ENCODE peak calls at places on chromosomes 5 and 9, in seven cellular contexts. W is pancreas, E is astrocyte, J is A549, O is heart left ventricle, Q is stomach, D is psoas muscle. Z is an unnamed sample.

GRCh38 chr9:124187311-124187710 is 70.4 kb upstream of the NEK6 start:
- DNase-seq in W (no peak), E (no peak), J (no peak), O (no peak), Q (no peak), D (no peak), Z (no peak)

GRCh38 chr9:115008536-115008935 is 78.1 kb upstream of the TNFSF8 start:
- DNase-seq in W (no peak), E (peak), J (peak), O (no peak), Q (no peak), D (no peak), Z (peak)

GRCh38 chr9:93130861-93131481 is 3.1 kb downstream of the NINJ1 start:
- DNase-seq in W (peak), E (no peak), J (no peak), O (peak), Q (no peak), D (peak), Z (no peak)

GRCh38 chr5:132480546-132481242 is 9.9 kb downstream of the IRF1 start:
- DNase-seq in W (no peak), E (no peak), J (no peak), O (peak), Q (no peak), D (no peak), Z (no peak)

GRCh38 chr9:17580119-17580518 is 1.3 kb downstream of the SH3GL2 start:
- DNase-seq in W (no peak), E (no peak), J (no peak), O (no peak), Q (no peak), D (no peak), Z (no peak)

GRCh38 chr9:89234636-89235035 is 56.0 kb upstream of the SHC3 start:
- DNase-seq in W (no peak), E (peak), J (peak), O (no peak), Q (no peak), D (no peak), Z (peak)

GRCh38 chr5:41924872-41925554 is at the start of gene FBXO4:
- DNase-seq in W (peak), E (peak), J (peak), O (peak), Q (peak), D (peak), Z (peak)

GRCh38 chr5:148569948-148570347 is 84.4 kb downstream of the HTR4 start:
- DNase-seq in W (no peak), E (no peak), J (no peak), O (no peak), Q (peak), D (no peak), Z (no peak)

GRCh38 chr9:131744171-131744714 is 4.4 kb upstream of the RAPGEF1 start:
- DNase-seq in W (peak), E (peak), J (no peak), O (no peak), Q (peak), D (no peak), Z (peak)

DNA sequence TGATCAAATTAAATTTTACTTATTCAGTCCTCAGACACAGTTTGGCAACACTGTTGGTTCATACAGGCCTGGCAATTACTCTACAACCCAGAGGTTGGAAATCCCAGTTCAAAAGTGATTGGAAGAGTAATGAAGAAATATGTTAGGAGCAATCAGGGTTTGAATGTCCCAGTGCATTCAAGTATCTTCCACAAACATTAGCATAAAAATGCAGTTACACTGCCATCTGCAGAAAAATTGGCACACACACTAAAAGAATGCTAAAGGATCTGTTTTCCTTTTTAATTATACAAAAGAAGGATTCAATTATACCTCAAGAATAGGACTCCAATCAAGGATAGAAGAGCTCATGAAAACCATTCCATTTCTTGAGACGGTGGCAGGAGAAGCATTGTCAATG is 130.2 kb downstream of the DNAH5 start:
- DNase-seq in W (no peak), E (no peak), J (no peak), O (no peak), Q (no peak), D (no peak), Z (no peak)
- TF ChIP-seq CTCF in W (no peak), E (no peak), J (no peak), O (no peak), Q (no peak), D (no peak), Z (no peak)

DNA sequence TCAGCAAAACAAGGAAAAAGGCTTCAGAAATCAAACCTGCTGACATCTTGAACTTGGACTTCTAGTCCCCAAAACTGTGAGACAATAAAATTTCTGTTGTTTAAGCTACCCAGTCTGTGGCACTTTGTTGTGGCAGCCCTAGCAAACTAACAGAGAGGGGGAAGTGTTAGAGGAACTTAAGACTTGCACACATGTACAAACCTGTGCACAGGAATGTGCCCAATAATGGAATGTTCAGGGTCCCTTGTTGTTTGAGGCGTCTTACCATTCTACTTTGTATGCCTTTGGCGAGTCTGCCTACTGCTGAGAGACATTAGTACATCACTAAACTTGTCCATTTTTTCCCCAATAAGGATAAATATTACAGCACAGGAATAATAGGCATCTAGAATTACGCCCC is 160.3 kb downstream of the WDR70 start:
- DNase-seq in W (no peak), E (no peak), J (no peak), O (no peak), Q (no peak), D (no peak), Z (no peak)
- TF ChIP-seq CTCF in W (no peak), E (no peak), J (no peak), O (no peak), Q (no peak), D (no peak), Z (no peak)

GRCh38 chr9:137772281-137772873 is 105.2 kb upstream of the CACNA1B start:
- DNase-seq in W (no peak), E (no peak), J (no peak), O (no peak), Q (no peak), D (no peak), Z (no peak)
- TF ChIP-seq CTCF in W (no peak), E (no peak), J (peak), O (no peak), Q (no peak), D (peak), Z (no peak)

DNA sequence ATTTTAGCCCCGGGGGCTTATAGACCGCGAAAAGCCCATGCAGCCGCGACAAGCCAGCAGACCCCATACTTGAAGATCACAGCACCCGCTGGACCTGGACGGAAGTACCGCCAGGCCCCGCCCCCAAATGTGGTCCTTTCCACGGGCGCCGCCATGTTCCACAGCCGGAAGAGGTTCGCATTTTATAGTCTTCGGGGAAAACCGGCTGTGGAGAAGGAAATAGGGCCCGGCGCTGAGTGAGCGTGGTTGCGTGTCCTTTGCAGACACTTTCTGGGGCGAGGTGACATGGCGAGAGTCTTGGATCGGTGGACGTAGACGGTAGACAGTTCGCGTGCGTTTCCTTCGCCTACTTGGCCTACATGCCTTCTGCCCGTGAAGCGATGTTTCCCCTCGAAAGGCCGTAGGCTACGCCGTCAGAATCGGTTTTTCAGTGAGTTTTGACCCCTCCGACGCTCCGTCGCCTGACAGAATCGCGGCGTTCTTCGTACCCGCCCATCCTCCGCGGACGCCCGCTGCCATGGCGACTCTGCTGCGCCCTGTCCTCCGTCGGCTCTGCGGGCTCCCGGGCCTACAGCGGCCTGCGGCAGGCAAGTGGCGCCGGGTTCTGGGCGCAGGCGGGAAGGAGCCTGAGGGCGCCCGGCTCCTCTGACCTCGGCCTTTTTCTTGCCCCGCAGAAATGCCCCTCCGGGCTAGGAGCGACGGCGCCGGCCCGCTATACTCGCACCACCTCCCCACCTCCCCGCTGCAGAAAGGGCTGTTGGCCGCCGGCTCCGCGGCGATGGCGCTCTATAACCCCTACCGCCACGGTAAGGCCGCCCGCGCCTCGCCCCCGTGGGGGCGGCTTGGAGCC is at the start of the genes COQ4 and TRUB2:
- DNase-seq in W (peak), E (peak), J (peak), O (peak), Q (peak), D (peak), Z (peak)
- TF ChIP-seq CTCF in W (no peak), E (no peak), J (no peak), O (no peak), Q (no peak), D (no peak), Z (no peak)

GRCh38 chr5:107365355-107366109 is 305.2 kb downstream of the EFNA5 start:
- DNase-seq in W (no peak), E (peak), J (no peak), O (no peak), Q (no peak), D (no peak), Z (no peak)

GRCh38 chr5:107364443-107365096 is 306.2 kb downstream of the EFNA5 start:
- DNase-seq in W (no peak), E (no peak), J (no peak), O (no peak), Q (no peak), D (no peak), Z (no peak)

GRCh38 chr5:107359033-107359915 is 311.5 kb downstream of the EFNA5 start:
- DNase-seq in W (no peak), E (peak), J (no peak), O (no peak), Q (no peak), D (no peak), Z (no peak)

GRCh38 chr5:107361945-107362344 is 308.8 kb downstream of the EFNA5 start:
- DNase-seq in W (no peak), E (no peak), J (no peak), O (no peak), Q (no peak), D (no peak), Z (peak)

DNA sequence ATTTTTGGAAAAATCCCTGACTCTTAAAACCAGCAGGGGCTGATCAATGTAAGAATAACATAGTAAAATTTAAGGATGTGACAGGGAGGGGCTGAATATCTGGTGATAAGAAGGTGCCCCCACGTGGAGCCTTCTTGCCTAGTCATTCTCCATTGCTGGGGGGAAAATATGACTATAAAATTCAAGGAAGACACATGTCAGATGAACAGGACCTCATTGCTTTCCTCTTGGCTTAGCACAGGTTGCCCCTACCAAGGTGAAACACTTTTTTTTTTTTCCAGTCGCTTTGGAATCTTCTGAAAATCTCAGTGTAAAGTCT is 310.9 kb downstream of the EFNA5 start:
- DNase-seq in W (no peak), E (no peak), J (no peak), O (no peak), Q (no peak), D (no peak), Z (peak)
- TF ChIP-seq CTCF in W (no peak), E (no peak), J (peak), O (no peak), Q (no peak), D (no peak), Z (no peak)

GRCh38 chr9:120107138-120107537 is 472.8 kb downstream of the CDK5RAP2 start:
- DNase-seq in W (no peak), E (no peak), J (no peak), O (no peak), Q (no peak), D (no peak), Z (no peak)

GRCh38 chr9:120110520-120110919 is 469.4 kb downstream of the CDK5RAP2 start:
- DNase-seq in W (no peak), E (no peak), J (no peak), O (no peak), Q (no peak), D (no peak), Z (no peak)

GRCh38 chr9:120104771-120105170 is 475.2 kb downstream of the CDK5RAP2 start:
- DNase-seq in W (no peak), E (no peak), J (no peak), O (no peak), Q (no peak), D (no peak), Z (no peak)

GRCh38 chr9:120109242-120109641 is 470.7 kb downstream of the CDK5RAP2 start:
- DNase-seq in W (no peak), E (no peak), J (peak), O (no peak), Q (no peak), D (no peak), Z (peak)
- TF ChIP-seq CTCF in W (no peak), E (no peak), J (no peak), O (no peak), Q (no peak), D (no peak), Z (no peak)

GRCh38 chr5:134142088-134142487 is 27.6 kb downstream of the TCF7 start:
- DNase-seq in W (no peak), E (no peak), J (no peak), O (no peak), Q (peak), D (no peak), Z (no peak)

GRCh38 chr5:134139891-134140469 is 25.5 kb downstream of the TCF7 start:
- DNase-seq in W (no peak), E (no peak), J (no peak), O (no peak), Q (peak), D (peak), Z (no peak)

GRCh38 chr5:134140530-134141201 is 26.2 kb downstream of the TCF7 start:
- DNase-seq in W (peak), E (peak), J (peak), O (no peak), Q (peak), D (peak), Z (peak)

GRCh38 chr5:134142806-134143205 is 28.3 kb downstream of the TCF7 start:
- DNase-seq in W (no peak), E (no peak), J (no peak), O (no peak), Q (peak), D (no peak), Z (no peak)

DNA sequence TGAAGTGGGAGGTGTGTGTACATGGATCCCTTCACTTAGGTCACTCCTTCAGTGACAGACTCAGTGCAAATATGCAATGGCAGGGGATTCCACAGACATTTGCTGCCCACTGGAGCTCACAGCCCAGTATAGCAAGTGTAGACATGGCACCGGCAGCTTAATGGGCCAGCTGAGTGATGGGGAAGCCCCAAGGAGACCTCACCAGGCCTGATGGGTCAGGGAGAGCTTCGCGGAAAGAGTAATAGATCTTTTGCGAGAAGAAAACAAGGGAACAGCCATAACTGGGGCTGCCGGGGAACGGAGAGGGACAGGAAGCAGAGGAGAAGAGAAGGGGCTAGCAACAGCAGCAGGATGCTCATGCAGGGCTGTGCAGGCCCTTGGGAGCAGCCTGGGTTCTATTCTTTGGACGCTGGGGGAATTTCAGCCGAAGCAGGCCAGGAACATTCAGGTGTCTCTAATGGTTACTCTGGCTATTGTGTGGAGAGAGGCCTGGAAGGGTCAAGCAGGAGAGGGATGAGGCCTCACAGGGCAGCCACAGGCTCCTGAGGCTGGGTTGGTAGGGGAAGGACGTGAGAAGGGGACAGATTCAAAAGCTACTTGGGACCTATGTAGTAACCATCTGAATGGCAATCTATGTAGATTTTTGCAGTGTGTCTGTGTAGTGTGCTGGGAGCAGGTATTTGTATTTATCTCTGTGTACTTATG is 27.0 kb downstream of the TCF7 start:
- DNase-seq in W (no peak), E (no peak), J (no peak), O (no peak), Q (peak), D (peak), Z (no peak)
- TF ChIP-seq CTCF in W (no peak), E (no peak), J (no peak), O (no peak), Q (no peak), D (no peak), Z (no peak)

GRCh38 chr5:100469780-100470179 is 65.4 kb upstream of the FAM174A start:
- DNase-seq in W (no peak), E (no peak), J (no peak), O (no peak), Q (no peak), D (no peak), Z (no peak)
- TF ChIP-seq CTCF in W (no peak), E (no peak), J (no peak), O (no peak), Q (no peak), D (no peak), Z (no peak)

DNA sequence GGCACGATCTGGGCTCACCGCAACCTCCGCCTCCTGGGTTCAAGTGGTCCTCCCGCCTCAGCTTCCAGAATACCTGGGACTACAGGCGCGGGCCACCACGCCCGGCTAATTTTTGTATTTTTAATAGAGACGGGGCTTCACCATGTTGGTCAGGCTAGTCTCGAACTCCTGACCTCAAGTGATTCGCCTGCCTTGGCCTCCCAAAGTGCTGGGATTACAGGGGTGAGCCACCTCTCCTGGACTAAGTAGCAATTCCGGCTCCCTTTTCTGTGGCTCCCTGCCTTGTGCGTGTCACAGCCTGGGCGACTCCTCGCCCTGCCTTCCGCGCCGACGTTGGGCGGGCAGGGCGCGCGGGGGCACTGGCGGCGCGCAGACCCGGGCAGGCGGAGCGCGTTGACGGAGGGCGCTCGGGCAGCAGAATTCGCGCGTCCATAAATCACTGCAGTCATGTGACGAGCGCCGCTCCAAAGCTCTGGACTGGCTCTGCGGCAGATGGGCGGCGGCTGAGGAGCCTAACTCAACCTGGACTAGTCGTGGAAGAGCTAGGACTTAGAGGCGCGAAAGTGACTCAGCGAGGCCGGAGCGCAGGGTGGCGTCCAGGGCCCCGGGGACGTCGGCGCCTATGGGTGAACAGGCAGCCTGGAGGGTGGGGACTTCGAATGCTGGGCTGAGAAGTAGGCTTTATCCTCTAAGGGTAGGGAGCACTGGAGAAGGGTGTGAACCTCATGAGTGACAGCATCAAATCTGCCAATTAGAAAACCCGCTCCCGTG is 1.4 kb upstream of the CIZ1 start:
- DNase-seq in W (peak), E (peak), J (peak), O (peak), Q (peak), D (peak), Z (peak)
- TF ChIP-seq CTCF in W (no peak), E (no peak), J (peak), O (peak), Q (no peak), D (peak), Z (no peak)

DNA sequence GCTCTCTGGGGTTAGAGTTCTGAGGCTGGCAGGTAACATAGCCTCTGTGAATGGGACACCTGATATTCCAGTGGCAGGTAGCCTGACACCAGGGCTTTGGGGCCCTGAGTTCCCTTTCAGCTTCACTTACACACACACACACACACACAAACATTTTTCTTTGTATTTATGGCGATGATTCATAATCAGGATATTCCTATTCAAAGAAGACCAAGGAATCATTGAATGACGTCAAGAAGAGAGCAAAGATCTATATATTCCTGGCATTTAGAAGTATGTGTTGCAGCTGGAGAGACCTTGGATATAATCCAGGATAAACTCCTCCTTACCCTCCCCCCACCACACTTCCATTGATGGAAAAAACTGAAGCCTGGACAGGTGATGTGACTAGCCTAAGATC is 7.9 kb upstream of the ENTREP1 start:
- DNase-seq in W (no peak), E (peak), J (no peak), O (no peak), Q (no peak), D (no peak), Z (no peak)
- TF ChIP-seq CTCF in W (no peak), E (no peak), J (no peak), O (no peak), Q (no peak), D (no peak), Z (no peak)

Z was measured in Calu3.